ENCODE peak calls at places on chromosomes 12 and 14, in five cellular contexts. V is H9, U is IMR-90, O is neuronal stem cell, P is H1. Y is an unnamed sample.

GRCh38 chr12:16325426-16325825 is 22.0 kb upstream of the MGST1 start:
- DNase-seq in V (no peak), U (no peak), O (no peak), P (no peak), Y (no peak)

GRCh38 chr12:27516625-27517024 is 7.4 kb upstream of the PPFIBP1 start:
- DNase-seq in V (no peak), U (no peak), O (no peak), P (no peak), Y (no peak)

GRCh38 chr14:104739026-104739425 is 13.9 kb upstream of the SIVA1 start:
- DNase-seq in V (no peak), U (no peak), O (no peak), P (no peak), Y (no peak)

GRCh38 chr12:54945082-54945481 is 39.5 kb downstream of the TESPA1 start:
- DNase-seq in V (no peak), U (no peak), O (no peak), P (no peak), Y (no peak)

GRCh38 chr14:68476212-68476964 is 316.5 kb downstream of the ZFP36L1 start:
- DNase-seq in V (no peak), U (peak; percentile 84), O (no peak), P (no peak), Y (peak; percentile 97)

GRCh38 chr12:89760783-89761182 is 52.1 kb upstream of the ATP2B1 start:
- DNase-seq in V (no peak), U (no peak), O (no peak), P (no peak), Y (no peak)

GRCh38 chr12:80472912-80473500 is 29.0 kb downstream of the PTPRQ start:
- DNase-seq in V (no peak), U (peak; percentile 81), O (peak; percentile 6), P (no peak), Y (peak; percentile 85)

GRCh38 chr12:66107451-66107915 is 23.1 kb downstream of the LLPH start:
- DNase-seq in V (peak; percentile 74), U (peak; percentile 94), O (peak; percentile 92), P (peak; percentile 33), Y (peak; percentile 92)

GRCh38 chr14:93231129-93231979 is 24.3 kb downstream of the UBR7 start:
- DNase-seq in V (no peak), U (peak; percentile 59), O (no peak), P (no peak), Y (no peak)

GRCh38 chr14:32933943-32934890 is 4.5 kb upstream of the NPAS3 start:
- DNase-seq in V (peak; percentile 64), U (no peak), O (peak; percentile 63), P (no peak), Y (peak; percentile 64)

GRCh38 chr12:91618281-91618680 is 435.7 kb upstream of the DCN start:
- DNase-seq in V (no peak), U (no peak), O (no peak), P (no peak), Y (no peak)

GRCh38 chr12:89513544-89513943 is 11.1 kb downstream of the GALNT4 start:
- DNase-seq in V (no peak), U (no peak), O (no peak), P (no peak), Y (no peak)

GRCh38 chr14:69152181-69152943 is 557 bp downstream of the DCAF5 start:
- DNase-seq in V (peak; percentile 74), U (no peak), O (peak; percentile 42), P (no peak), Y (peak; percentile 55)

GRCh38 chr14:59325906-59326305 is 137.4 kb downstream of the DAAM1 start:
- DNase-seq in V (no peak), U (peak; percentile 84), O (no peak), P (no peak), Y (peak; percentile 49)

GRCh38 chr12:67632005-67632404 is 16.5 kb upstream of the DYRK2 start:
- DNase-seq in V (no peak), U (no peak), O (no peak), P (no peak), Y (no peak)

GRCh38 chr12:67634167-67634793 is 14.3 kb upstream of the DYRK2 start:
- DNase-seq in V (no peak), U (no peak), O (no peak), P (no peak), Y (no peak)

GRCh38 chr12:67633024-67633423 is 15.5 kb upstream of the DYRK2 start:
- DNase-seq in V (no peak), U (no peak), O (no peak), P (no peak), Y (no peak)

GRCh38 chr12:67633708-67634107 is 14.8 kb upstream of the DYRK2 start:
- DNase-seq in V (no peak), U (no peak), O (no peak), P (no peak), Y (no peak)

DNA sequence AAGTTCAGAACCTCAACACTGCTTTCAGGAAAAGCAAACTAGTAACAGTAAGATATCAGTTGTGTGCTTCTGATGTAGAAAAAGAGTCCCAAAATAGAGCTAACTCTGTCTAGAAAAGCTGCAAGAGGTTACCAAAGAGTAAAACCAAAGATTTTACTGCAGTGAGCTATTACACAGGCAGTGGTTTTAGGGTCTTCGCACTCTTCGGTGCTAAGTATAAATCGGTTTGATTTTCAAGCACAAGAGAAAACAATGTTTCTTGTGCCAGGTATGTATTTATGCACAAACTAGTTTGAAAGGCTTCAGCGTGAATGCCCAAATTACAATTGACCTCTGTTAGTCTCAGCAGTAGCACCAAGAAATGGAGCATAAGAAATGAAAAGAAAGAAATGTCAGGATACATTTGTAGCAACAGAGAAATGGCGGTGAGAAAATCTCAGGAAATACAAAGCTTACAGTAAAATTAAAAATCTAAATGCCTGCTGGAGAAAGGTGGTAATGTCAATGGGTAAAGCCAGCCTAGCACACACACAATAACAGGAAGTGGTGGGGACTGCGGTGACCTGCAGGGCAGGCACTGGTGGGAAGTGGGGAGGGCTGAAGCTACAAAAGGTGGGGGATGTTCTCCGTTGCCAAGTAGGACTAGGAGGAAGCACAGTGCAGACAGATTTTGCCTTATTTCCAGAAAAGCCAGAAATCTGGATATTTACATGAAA is 18.0 kb upstream of the DYRK2 start:
- DNase-seq in V (peak; percentile 81), U (no peak), O (no peak), P (peak; percentile 17), Y (peak; percentile 33)
- H2BK15ac ChIP-seq in V (no peak overlapping the region), U (no peak overlapping the region), O (no peak overlapping the region), P (no peak overlapping the region), Y (no peak overlapping the region)

DNA sequence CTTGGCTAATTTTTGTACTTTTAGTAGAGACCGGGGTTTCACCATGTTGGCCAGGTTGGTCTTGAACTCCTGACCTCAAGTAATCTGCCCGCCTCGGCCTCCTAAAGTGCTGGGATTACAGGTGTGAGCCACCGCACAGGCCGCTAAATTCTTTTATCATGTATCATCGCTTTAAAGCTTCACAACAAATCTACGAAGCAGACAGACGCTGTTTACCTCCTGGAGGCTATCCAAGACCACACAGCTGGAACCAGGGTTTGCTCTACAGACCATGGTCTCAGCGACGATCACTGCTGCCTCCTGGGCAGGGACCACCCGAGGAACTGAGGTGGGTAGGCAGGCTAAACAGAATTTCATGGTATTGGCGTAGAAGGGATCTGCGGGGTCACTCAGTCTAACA is 27.2 kb downstream of the KRT80 start:
- DNase-seq in V (no peak), U (peak; percentile 47), O (no peak), P (no peak), Y (no peak)
- H3K18ac ChIP-seq in V (peak overlapping the region; percentile 11), U (peak overlapping the region; percentile 6), O (no peak overlapping the region), P (peak overlapping the region; percentile 1), Y (no peak overlapping the region)

GRCh38 chr14:52835122-52835903 is 43.9 kb upstream of the GNPNAT1 start:
- DNase-seq in V (peak; percentile 54), U (peak; percentile 43), O (no peak), P (no peak), Y (peak; percentile 83)
- H2BK15ac ChIP-seq in V (no peak overlapping the region), U (peak overlapping the region; percentile 62), O (peak overlapping the region; percentile 8), P (peak overlapping the region; percentile 49), Y (no peak overlapping the region)

GRCh38 chr12:104590002-104590401 is 133.3 kb downstream of the CHST11 start:
- DNase-seq in V (no peak), U (no peak), O (no peak), P (no peak), Y (no peak)
- H3K18ac ChIP-seq in V (no peak overlapping the region), U (no peak overlapping the region), O (peak overlapping the region; percentile 48), P (no peak overlapping the region), Y (no peak overlapping the region)

DNA sequence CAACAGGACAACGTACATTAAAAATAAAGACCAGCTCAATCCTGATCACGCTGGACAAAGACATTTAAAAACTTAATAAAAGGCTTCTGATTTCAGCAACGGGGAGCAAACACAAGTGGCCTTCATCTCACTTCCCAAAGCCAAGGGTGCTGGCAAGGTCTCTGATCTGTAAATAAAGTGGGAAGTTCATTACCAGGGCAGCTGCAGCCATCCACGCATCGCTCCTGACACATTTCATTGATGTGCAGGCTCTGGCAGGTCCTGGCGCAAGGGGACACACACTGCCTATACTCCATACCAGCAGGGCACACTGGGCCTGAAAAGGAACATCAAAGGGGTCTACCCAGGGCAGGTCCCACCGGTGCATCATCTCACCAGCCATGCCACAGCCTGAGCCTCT is 51.0 kb downstream of the VWF start:
- DNase-seq in V (no peak), U (no peak), O (no peak), P (no peak), Y (no peak)
- H2BK15ac ChIP-seq in V (no peak overlapping the region), U (no peak overlapping the region), O (peak overlapping the region; percentile 18), P (no peak overlapping the region), Y (no peak overlapping the region)

GRCh38 chr12:57057037-57057436 is 7.1 kb upstream of the MYO1A start:
- DNase-seq in V (no peak), U (no peak), O (no peak), P (no peak), Y (no peak)
- H3K18ac ChIP-seq in V (no peak overlapping the region), U (no peak overlapping the region), O (no peak overlapping the region), P (no peak overlapping the region), Y (no peak overlapping the region)

GRCh38 chr14:77037886-77038511 is 9.5 kb upstream of the IRF2BPL start:
- DNase-seq in V (no peak), U (no peak), O (no peak), P (no peak), Y (peak; percentile 74)
- H2BK15ac ChIP-seq in V (no peak overlapping the region), U (peak overlapping the region; percentile 94), O (peak overlapping the region; percentile 40), P (peak overlapping the region; percentile 72), Y (peak overlapping the region; percentile 52)

Y was measured in mesenchymal stem cell.